ENCODE peak calls at places on chromosomes 5 and 9, in eight cellular contexts. W is astrocyte of the spinal cord, U is cardiac muscle cell, X is cardiac fibroblast, L is GM12865, S is RWPE1, C is epithelial cell of esophagus, M is A549. Y is an unnamed sample.

GRCh38 chr5:132263548-132264261 is 6.2 kb downstream of the PDLIM4 start:
- DNase-seq in W (peak), C (peak), U (no peak), M (peak), L (no peak), X (peak), S (peak), Y (peak)

GRCh38 chr5:53114988-53115387 is 5.4 kb upstream of the MOCS2 start:
- DNase-seq in S (no peak), U (no peak), M (no peak), L (no peak), C (peak), W (peak), X (peak), Y (peak)

GRCh38 chr9:90476058-90476457 is 166.6 kb downstream of the DIRAS2 start:
- DNase-seq in X (no peak), S (no peak), L (no peak), U (no peak), C (no peak), W (no peak), M (no peak), Y (no peak)

GRCh38 chr5:159032656-159033350 is 66.9 kb downstream of the EBF1 start:
- DNase-seq in S (no peak), W (no peak), M (no peak), L (no peak), C (no peak), X (no peak), U (peak), Y (no peak)

GRCh38 chr9:87546704-87547103 is 49.0 kb downstream of the DAPK1 start:
- DNase-seq in X (peak), W (no peak), L (no peak), U (no peak), S (no peak), C (peak), M (no peak), Y (no peak)

GRCh38 chr9:137179761-137180160 is 7.9 kb upstream of the TMEM210 start:
- DNase-seq in L (no peak), C (no peak), W (no peak), S (no peak), U (no peak), X (no peak), M (no peak), Y (no peak)

GRCh38 chr9:129803679-129804065 is 688 bp downstream of the TOR1B start:
- DNase-seq in S (no peak), L (no peak), M (no peak), U (no peak), X (no peak), C (peak), W (peak), Y (no peak)

GRCh38 chr5:18761801-18762200 is 1127.5 kb downstream of the TAF11L14 start:
- DNase-seq in W (peak), C (peak), L (peak), M (no peak), X (no peak), S (peak), U (no peak), Y (no peak)

GRCh38 chr9:116208417-116209232 is 55.0 kb downstream of the PAPPA start:
- DNase-seq in X (peak), S (no peak), L (no peak), C (peak), M (no peak), W (peak), U (no peak), Y (peak)

GRCh38 chr9:108622467-108622866 is 233.3 kb downstream of the ACTL7B start:
- DNase-seq in S (peak), X (peak), M (no peak), L (no peak), C (peak), W (peak), U (no peak), Y (peak)

GRCh38 chr5:34817558-34818351 is 21.2 kb upstream of the TTC23L start:
- DNase-seq in L (no peak), C (no peak), X (no peak), U (no peak), M (no peak), S (no peak), W (peak), Y (peak)

GRCh38 chr5:97101189-97101910 is 41.1 kb downstream of the LIX1 start:
- DNase-seq in S (no peak), W (peak), U (no peak), X (no peak), C (no peak), M (no peak), L (no peak), Y (no peak)

GRCh38 chr5:25669645-25670401 is 1025.0 kb upstream of the CDH10 start:
- DNase-seq in C (no peak), X (no peak), L (no peak), W (no peak), M (no peak), S (no peak), U (no peak), Y (no peak)

GRCh38 chr5:142143878-142144277 is 35.3 kb downstream of the NDFIP1 start:
- DNase-seq in C (peak), U (peak), L (peak), S (peak), X (peak), W (peak), M (peak), Y (peak)

GRCh38 chr9:93098236-93098946 is 2.4 kb downstream of the CARD19 start:
- DNase-seq in C (peak), L (peak), X (peak), U (no peak), S (peak), W (peak), M (peak), Y (peak)

GRCh38 chr9:87007711-87008360 is 60.5 kb upstream of the GAS1 start:
- DNase-seq in L (no peak), X (peak), U (no peak), S (no peak), W (no peak), C (no peak), M (no peak), Y (peak)

GRCh38 chr9:33354651-33355211 is 47.6 kb downstream of the AQP7 start:
- DNase-seq in C (no peak), M (no peak), X (peak), L (no peak), W (peak), U (no peak), S (no peak), Y (no peak)

GRCh38 chr9:82127993-82128710 is 139.6 kb downstream of the SPATA31D1 start:
- DNase-seq in S (no peak), C (no peak), M (no peak), L (peak), W (no peak), U (no peak), X (no peak), Y (no peak)

GRCh38 chr5:165370772-165371171 is 1865.4 kb downstream of the MAT2B start:
- DNase-seq in C (peak), W (peak), S (no peak), L (no peak), M (no peak), U (no peak), X (no peak), Y (no peak)

GRCh38 chr5:77644443-77645157 is 6.1 kb upstream of the OTP start:
- DNase-seq in U (no peak), C (no peak), M (no peak), S (no peak), W (no peak), X (no peak), L (no peak), Y (no peak)

GRCh38 chr9:16337322-16338029 is 533.0 kb downstream of the BNC2 start:
- DNase-seq in S (peak), M (peak), W (peak), C (peak), U (no peak), X (peak), L (no peak), Y (peak)

GRCh38 chr5:16508730-16509531 is 43.3 kb upstream of the ZNF622 start:
- DNase-seq in W (no peak), M (no peak), S (peak), X (no peak), C (peak), L (no peak), U (peak), Y (no peak)

GRCh38 chr9:35906923-35907699 is 1.1 kb downstream of the HRCT1 start:
- DNase-seq in L (no peak), M (no peak), C (peak), S (peak), X (peak), W (peak), U (no peak), Y (peak)

GRCh38 chr9:127961166-127961490 is 19.7 kb downstream of the EEIG1 start:
- DNase-seq in W (no peak), X (no peak), M (no peak), U (no peak), L (no peak), S (no peak), C (no peak), Y (no peak)

GRCh38 chr9:83235524-83235923 is 172.6 kb upstream of the RASEF start:
- DNase-seq in C (no peak), X (no peak), S (no peak), M (no peak), W (no peak), U (no peak), L (no peak), Y (no peak)

GRCh38 chr9:71796368-71796767 is 28.1 kb upstream of the CEMIP2 start:
- DNase-seq in M (no peak), C (no peak), W (no peak), L (peak), U (no peak), S (no peak), X (no peak), Y (peak)

GRCh38 chr5:131252824-131253171 is 11.1 kb upstream of the CDC42SE2 start:
- DNase-seq in W (no peak), X (no peak), L (peak), C (no peak), S (no peak), M (no peak), U (no peak), Y (no peak)

GRCh38 chr5:132764671-132765070 is 12.4 kb downstream of the SEPTIN8 start:
- DNase-seq in M (no peak), U (no peak), W (no peak), L (no peak), S (no peak), X (no peak), C (no peak), Y (no peak)

GRCh38 chr5:53424691-53425597 is 55.5 kb upstream of the FST start:
- DNase-seq in M (no peak), C (peak), X (peak), U (no peak), L (no peak), S (peak), W (no peak), Y (peak)

GRCh38 chr9:84239341-84239740 is 101.2 kb downstream of the SLC28A3 start:
- DNase-seq in M (no peak), X (peak), W (no peak), L (no peak), C (peak), U (no peak), S (no peak), Y (no peak)

GRCh38 chr9:84241817-84242356 is 98.7 kb downstream of the SLC28A3 start:
- DNase-seq in L (no peak), U (no peak), S (no peak), X (peak), C (no peak), W (no peak), M (no peak), Y (no peak)

GRCh38 chr9:84235516-84235915 is 105.0 kb downstream of the SLC28A3 start:
- DNase-seq in W (no peak), X (no peak), C (no peak), M (no peak), L (no peak), S (no peak), U (no peak), Y (no peak)

GRCh38 chr9:84238652-84239051 is 101.9 kb downstream of the SLC28A3 start:
- DNase-seq in X (peak), U (no peak), S (no peak), M (no peak), C (peak), W (no peak), L (no peak), Y (no peak)
- TF ChIP-seq CTCF in X (peak), U (peak), S (no peak), M (no peak), C (peak), W (peak), L (peak), Y (peak)

GRCh38 chr5:164207646-164208045 is 702.2 kb downstream of the MAT2B start:
- DNase-seq in W (no peak), S (no peak), L (no peak), C (peak), M (no peak), X (peak), U (no peak), Y (no peak)
- TF ChIP-seq CTCF in W (no peak), S (no peak), L (no peak), C (no peak), M (no peak), X (no peak), U (no peak), Y (no peak)

GRCh38 chr5:133918731-133919130 is 49.7 kb downstream of the C5orf15 start:
- DNase-seq in U (no peak), W (no peak), M (no peak), S (no peak), X (no peak), L (no peak), C (no peak), Y (no peak)
- TF ChIP-seq CTCF in U (no peak), W (no peak), M (no peak), S (no peak), X (no peak), L (no peak), C (no peak), Y (no peak)

DNA sequence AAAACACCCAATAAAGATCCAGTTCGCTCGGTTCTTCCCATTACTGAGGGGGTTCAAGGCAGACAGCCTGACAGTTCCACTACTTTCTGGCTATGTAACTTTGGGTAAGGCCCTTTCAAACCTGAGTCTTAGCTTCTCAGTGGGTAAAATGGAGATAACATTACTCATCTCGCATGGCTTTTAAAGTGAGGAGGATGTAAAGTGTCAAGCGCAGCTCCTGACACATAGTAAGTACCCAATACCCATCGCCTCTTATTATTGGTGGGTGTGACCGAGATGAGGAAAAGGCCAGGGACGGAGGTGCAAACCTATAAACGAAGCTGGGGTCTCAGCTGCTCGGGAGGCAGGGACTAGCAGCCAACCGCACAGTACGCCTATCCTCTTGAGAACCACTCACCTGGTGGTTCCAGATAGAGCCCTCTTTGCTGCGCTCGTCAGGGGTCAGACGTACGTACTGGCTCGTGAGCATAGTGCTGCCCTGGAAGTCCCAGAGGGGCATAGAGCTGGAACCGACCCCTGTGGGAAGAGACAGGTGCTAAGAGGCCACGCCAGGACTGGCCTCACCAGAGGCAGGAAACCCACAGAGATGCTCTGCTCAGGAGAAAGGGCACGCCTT is 584 bp downstream of the LMAN2 start:
- DNase-seq in M (no peak), W (no peak), L (peak), S (no peak), U (no peak), X (no peak), C (no peak), Y (no peak)
- TF ChIP-seq CTCF in M (no peak), W (no peak), L (no peak), S (no peak), U (no peak), X (no peak), C (no peak), Y (no peak)

DNA sequence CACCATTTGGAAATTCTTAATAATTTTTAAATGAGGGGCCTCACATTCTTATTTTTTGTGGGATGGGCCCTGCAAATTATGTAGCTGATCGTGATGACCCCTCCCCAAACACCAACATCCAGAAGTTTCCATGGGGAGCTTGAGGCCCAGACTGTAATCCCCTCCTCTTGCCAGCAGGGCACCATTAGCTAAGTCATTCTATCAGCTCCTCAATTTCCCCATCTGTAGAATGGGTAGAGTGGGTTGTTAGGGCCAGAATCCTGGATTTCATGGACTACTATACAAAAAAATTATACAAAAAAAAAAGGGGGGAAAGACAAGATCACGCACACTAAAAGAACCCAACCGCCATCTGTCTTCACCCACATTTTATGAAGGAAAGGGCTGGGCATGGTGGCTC is 38.4 kb downstream of the SHB start:
- DNase-seq in C (no peak), W (no peak), X (no peak), S (no peak), L (no peak), M (no peak), U (no peak), Y (no peak)
- TF ChIP-seq CTCF in C (peak), W (no peak), X (peak), S (no peak), L (peak), M (no peak), U (no peak), Y (peak)

GRCh38 chr5:7393921-7394799 is 1.8 kb upstream of the ADCY2 start:
- DNase-seq in C (no peak), W (no peak), S (no peak), X (no peak), L (no peak), M (no peak), U (no peak), Y (no peak)

GRCh38 chr5:7395432-7396168 is at the start of gene ADCY2:
- DNase-seq in L (no peak), C (no peak), M (no peak), S (no peak), X (no peak), U (no peak), W (no peak), Y (no peak)

GRCh38 chr5:7396169-7397004 is 449 bp downstream of the ADCY2 start:
- DNase-seq in X (no peak), M (no peak), L (no peak), U (peak), C (peak), W (no peak), S (peak), Y (no peak)

GRCh38 chr5:7397005-7397546 is 1.1 kb downstream of the ADCY2 start:
- DNase-seq in S (no peak), W (peak), L (no peak), M (no peak), C (no peak), U (no peak), X (no peak), Y (no peak)

DNA sequence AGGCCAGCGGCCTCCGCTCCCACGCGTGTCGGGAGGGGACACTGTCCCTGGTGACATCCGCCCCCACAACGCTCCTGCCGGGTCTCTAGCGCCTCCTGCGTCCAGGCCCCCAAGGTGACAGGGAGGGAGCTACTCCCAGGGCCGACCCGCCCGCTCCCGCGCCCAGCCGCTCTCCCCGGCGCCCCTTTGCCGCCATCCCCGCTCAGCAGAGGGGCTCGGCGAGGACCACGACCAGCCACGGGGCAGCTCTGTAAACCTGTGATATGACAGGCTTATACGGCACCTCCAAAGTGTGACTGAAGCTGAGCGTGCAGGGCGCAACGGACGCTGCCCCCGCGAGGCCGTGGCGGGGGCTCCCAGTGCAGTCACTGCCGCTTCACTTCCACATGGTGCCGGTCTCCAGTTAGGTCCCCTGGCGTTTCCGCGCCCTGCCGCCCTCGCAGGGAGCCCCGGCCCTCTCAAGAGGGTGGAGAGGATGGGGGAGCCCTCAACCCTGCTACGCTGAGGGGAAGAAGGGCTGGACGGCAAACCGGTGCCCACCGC is 978 bp upstream of the ADCY2 start:
- DNase-seq in C (no peak), U (no peak), W (no peak), M (no peak), L (no peak), X (no peak), S (no peak), Y (no peak)
- TF ChIP-seq CTCF in C (no peak), U (no peak), W (no peak), M (no peak), L (no peak), X (no peak), S (no peak), Y (no peak)

GRCh38 chr5:13511442-13511841 is 433.0 kb downstream of the DNAH5 start:
- DNase-seq in X (no peak), U (no peak), C (peak), L (no peak), M (no peak), S (no peak), W (no peak), Y (no peak)
- TF ChIP-seq CTCF in X (no peak), U (no peak), C (peak), L (no peak), M (no peak), S (no peak), W (no peak), Y (no peak)